ENCODE peak calls at places on chromosomes 2 and 18, in four cellular contexts. K is dorsolateral prefrontal cortex, N is NCI-H1436, T is left ventricle myocardium inferior. U is an unnamed sample.

GRCh38 chr2:63712748-63713147 is 124.0 kb downstream of the MDH1 start:
- DNase-seq in K (no peak), N (no peak), T (no peak), U (no peak)

GRCh38 chr18:79283341-79283879 is 112.3 kb upstream of the NFATC1 start:
- DNase-seq in K (no peak), N (peak; percentile 86), T (no peak), U (no peak)

GRCh38 chr2:223316346-223316745 is 264.4 kb downstream of the KCNE4 start:
- DNase-seq in K (no peak), N (no peak), T (no peak), U (no peak)

GRCh38 chr2:85421706-85422457 is 3.4 kb downstream of the SH2D6 start:
- DNase-seq in K (no peak), N (no peak), T (no peak), U (no peak)

GRCh38 chr18:49368161-49368875 is 92.1 kb downstream of the DYM start:
- DNase-seq in K (no peak), N (no peak), T (no peak), U (no peak)

GRCh38 chr2:58939388-58939787 is 698.3 kb upstream of the FANCL start:
- DNase-seq in K (no peak), N (no peak), T (no peak), U (no peak)

GRCh38 chr2:204695506-204695905 is 150.2 kb downstream of the PARD3B start:
- DNase-seq in K (no peak), N (no peak), T (no peak), U (no peak)

GRCh38 chr2:64204006-64204632 is 59.9 kb upstream of the PELI1 start:
- DNase-seq in K (no peak), N (no peak), T (peak; percentile 21), U (peak; percentile 68)

GRCh38 chr2:138432971-138433370 is 68.6 kb upstream of the SPOPL start:
- DNase-seq in K (no peak), N (no peak), T (no peak), U (no peak)

GRCh38 chr2:233799716-233800115 is 21.6 kb downstream of the MROH2A start:
- DNase-seq in K (no peak), N (no peak), T (no peak), U (no peak)

GRCh38 chr2:158693476-158693875 is 101.6 kb upstream of the DAPL1 start:
- DNase-seq in K (no peak), N (no peak), T (no peak), U (no peak)

GRCh38 chr2:81247648-81248047 is 943.1 kb upstream of the LRRTM1 start:
- DNase-seq in K (no peak), N (no peak), T (no peak), U (no peak)

GRCh38 chr2:225494100-225494459 is 94.6 kb downstream of the NYAP2 start:
- DNase-seq in K (no peak), N (no peak), T (no peak), U (no peak)

GRCh38 chr2:214519258-214519818 is 108.5 kb downstream of the VWC2L start:
- DNase-seq in K (no peak), N (no peak), T (no peak), U (no peak)

GRCh38 chr18:55577812-55578539 is 10.0 kb downstream of the TCF4 start:
- DNase-seq in K (no peak), N (no peak), T (no peak), U (no peak)

GRCh38 chr18:69935319-69936190 is 12.1 kb downstream of the CD226 start:
- DNase-seq in K (peak; percentile 11), N (no peak), T (no peak), U (peak; percentile 55)

GRCh38 chr18:43587538-43588153 is 310.4 kb upstream of the SYT4 start:
- DNase-seq in K (no peak), N (peak; percentile 9), T (no peak), U (no peak)

GRCh38 chr18:5309888-5310470 is 14.5 kb upstream of the ZBTB14 start:
- DNase-seq in K (no peak), N (no peak), T (no peak), U (no peak)

GRCh38 chr2:154125900-154126299 is 254.2 kb downstream of the GALNT13 start:
- DNase-seq in K (no peak), N (no peak), T (no peak), U (no peak)

GRCh38 chr2:71886241-71886640 is 261.4 kb downstream of the CYP26B1 start:
- DNase-seq in K (no peak), N (no peak), T (no peak), U (no peak)

GRCh38 chr18:23951206-23951605 is 63.3 kb upstream of the TTC39C start:
- DNase-seq in K (no peak), N (no peak), T (no peak), U (no peak)

GRCh38 chr2:9263388-9263787 is 56.8 kb downstream of the ASAP2 start:
- DNase-seq in K (no peak), N (no peak), T (peak; percentile 44), U (no peak)

GRCh38 chr2:187390891-187391290 is 57.2 kb downstream of the CALCRL start:
- DNase-seq in K (no peak), N (no peak), T (no peak), U (no peak)

GRCh38 chr2:135095591-135095990 is 43.5 kb downstream of the RAB3GAP1 start:
- DNase-seq in K (no peak), N (no peak), T (no peak), U (no peak)

GRCh38 chr2:231920366-231920765 is 5.8 kb downstream of the NPPC start:
- DNase-seq in K (no peak), N (no peak), T (peak; percentile 2), U (peak; percentile 20)

U was measured in lower lobe of right lung.